ENCODE peak calls at places on chromosomes 13 and 19, in four cellular contexts. M is GM12878, S is K562, W is HL-60. F is an unnamed sample.

GRCh38 chr19:51751655-51752054 is at the start of gene FPR1:
- DNase-seq in M (no peak), W (peak), S (no peak), F (no peak)

GRCh38 chr13:97856001-97856675 is 97.3 kb upstream of the IPO5 start:
- DNase-seq in M (no peak), W (no peak), S (no peak), F (no peak)

GRCh38 chr13:52983836-52984235 is 44.8 kb upstream of the OLFM4 start:
- DNase-seq in M (no peak), S (no peak), W (no peak), F (no peak)

GRCh38 chr13:85406269-85406975 is 392.8 kb downstream of the SLITRK6 start:
- DNase-seq in S (no peak), W (no peak), M (no peak), F (no peak)

GRCh38 chr19:12783849-12784393 is 7.4 kb upstream of the JUNB start:
- DNase-seq in W (no peak), S (peak), M (no peak), F (no peak)

GRCh38 chr19:18007939-18008673 is at the start of gene ARRDC2:
- DNase-seq in M (no peak), W (no peak), S (peak), F (peak)

GRCh38 chr13:48906200-48906599 is 69.5 kb upstream of the FNDC3A start:
- DNase-seq in S (no peak), W (no peak), M (no peak), F (no peak)

GRCh38 chr19:46515879-46516350 is 20.2 kb upstream of the PNMA8B start:
- DNase-seq in M (no peak), W (peak), S (peak), F (no peak)

GRCh38 chr13:98216135-98216565 is 39.1 kb upstream of the RNF113B start:
- DNase-seq in M (no peak), S (no peak), W (no peak), F (no peak)

GRCh38 chr13:30932481-30933333 is at the start of gene TEX26:
- DNase-seq in W (no peak), S (no peak), M (no peak), F (no peak)

GRCh38 chr19:38538386-38538785 is 79.4 kb downstream of the MAP4K1 start:
- DNase-seq in S (no peak), M (no peak), W (no peak), F (no peak)

GRCh38 chr19:50962245-50962644 is 7.1 kb downstream of the KLK6 start:
- DNase-seq in M (no peak), S (no peak), W (no peak), F (no peak)

GRCh38 chr13:105139380-105140285 is 1395.8 kb downstream of the EFNB2 start:
- DNase-seq in S (no peak), W (peak), M (peak), F (peak)

GRCh38 chr19:4058696-4059492 is 7.8 kb downstream of the ZBTB7A start:
- DNase-seq in W (no peak), S (peak), M (no peak), F (no peak)

GRCh38 chr19:49473868-49474544 is at the start of gene FLT3LG:
- DNase-seq in W (peak), S (peak), M (no peak), F (peak)

GRCh38 chr13:85093808-85094207 is 705.4 kb downstream of the SLITRK6 start:
- DNase-seq in S (no peak), W (no peak), M (no peak), F (no peak)

GRCh38 chr13:60431108-60431700 is 34.2 kb downstream of the TDRD3 start:
- DNase-seq in M (peak), W (peak), S (peak), F (no peak)

GRCh38 chr19:17909017-17909732 is 23.6 kb upstream of the CCDC124 start:
- DNase-seq in S (no peak), W (no peak), M (no peak), F (no peak)

GRCh38 chr13:93289047-93289446 is 62.4 kb downstream of the GPC6 start:
- DNase-seq in S (peak), W (no peak), M (no peak), F (no peak)

GRCh38 chr19:7292950-7293794 is 1.0 kb downstream of the INSR start:
- DNase-seq in W (peak), S (no peak), M (no peak), F (no peak)

GRCh38 chr13:46178143-46178542 is 3.8 kb downstream of the LCP1 start:
- DNase-seq in S (no peak), M (no peak), W (peak), F (no peak)
- TF ChIP-seq SPI1 in S (no peak), M (peak), W (peak), F (peak)

GRCh38 chr13:45104294-45104693 is 16.0 kb upstream of the GTF2F2 start:
- DNase-seq in W (no peak), M (no peak), S (no peak), F (no peak)

GRCh38 chr13:45105895-45106294 is 14.4 kb upstream of the GTF2F2 start:
- DNase-seq in S (no peak), M (no peak), W (no peak), F (no peak)

GRCh38 chr13:45113809-45114208 is 6.5 kb upstream of the GTF2F2 start:
- DNase-seq in M (no peak), W (no peak), S (no peak), F (no peak)

GRCh38 chr13:45107539-45107938 is 12.8 kb upstream of the GTF2F2 start:
- DNase-seq in S (no peak), M (no peak), W (no peak), F (no peak)

DNA sequence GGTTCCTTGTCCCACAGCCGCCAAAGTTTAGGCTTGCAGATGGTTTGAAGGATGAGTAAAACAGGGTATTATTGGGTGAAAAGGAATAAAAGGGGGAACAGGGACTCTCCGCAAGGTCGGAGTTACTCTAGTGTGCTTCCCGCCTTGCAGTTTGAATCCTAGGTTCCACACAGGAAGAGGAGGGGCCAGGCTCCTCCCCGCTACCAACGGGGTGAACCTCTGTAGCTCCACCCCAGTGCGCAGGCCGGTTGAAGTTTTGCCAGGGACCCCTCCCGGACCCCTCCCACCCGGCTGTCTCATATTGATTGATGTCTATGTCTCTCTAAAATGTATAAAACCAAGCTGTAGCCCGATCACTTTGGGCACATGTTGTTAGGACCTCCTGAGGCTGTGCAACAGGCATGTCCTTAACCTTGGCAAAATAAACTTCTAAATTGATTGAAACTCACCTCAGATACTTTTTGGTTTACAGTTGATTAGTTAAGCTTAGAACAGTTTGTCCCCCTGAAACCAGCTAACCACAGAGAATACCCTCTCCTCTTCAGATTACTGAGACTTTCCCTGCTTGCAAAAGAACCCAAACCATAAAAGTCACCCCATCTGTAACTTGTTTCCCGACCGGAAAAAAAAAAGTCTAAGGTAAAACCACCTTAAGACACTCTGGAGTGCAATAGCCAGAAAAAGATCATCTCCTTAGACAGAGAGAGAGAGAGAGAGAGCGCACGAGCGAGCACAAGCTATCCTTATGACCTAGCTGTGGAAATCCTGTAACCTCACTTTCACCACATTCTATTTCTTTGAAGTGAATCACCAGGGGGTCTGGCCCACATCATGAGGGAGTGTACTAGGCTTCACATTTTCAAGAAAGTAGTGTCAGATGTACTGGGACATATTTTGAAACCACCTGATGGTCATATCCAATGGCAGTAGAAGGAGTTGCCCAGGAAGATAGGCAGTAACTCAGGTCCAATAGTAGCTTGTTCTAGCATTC is 11.3 kb upstream of the GTF2F2 start:
- DNase-seq in S (no peak), M (peak), W (no peak), F (no peak)
- TF ChIP-seq SPI1 in S (no peak), M (no peak), W (no peak), F (no peak)

GRCh38 chr19:11227201-11227886 is 12.1 kb upstream of the ANGPTL8 start:
- DNase-seq in S (peak), M (no peak), W (no peak), F (no peak)
- TF ChIP-seq SPI1 in S (no peak), M (no peak), W (no peak), F (no peak)

DNA sequence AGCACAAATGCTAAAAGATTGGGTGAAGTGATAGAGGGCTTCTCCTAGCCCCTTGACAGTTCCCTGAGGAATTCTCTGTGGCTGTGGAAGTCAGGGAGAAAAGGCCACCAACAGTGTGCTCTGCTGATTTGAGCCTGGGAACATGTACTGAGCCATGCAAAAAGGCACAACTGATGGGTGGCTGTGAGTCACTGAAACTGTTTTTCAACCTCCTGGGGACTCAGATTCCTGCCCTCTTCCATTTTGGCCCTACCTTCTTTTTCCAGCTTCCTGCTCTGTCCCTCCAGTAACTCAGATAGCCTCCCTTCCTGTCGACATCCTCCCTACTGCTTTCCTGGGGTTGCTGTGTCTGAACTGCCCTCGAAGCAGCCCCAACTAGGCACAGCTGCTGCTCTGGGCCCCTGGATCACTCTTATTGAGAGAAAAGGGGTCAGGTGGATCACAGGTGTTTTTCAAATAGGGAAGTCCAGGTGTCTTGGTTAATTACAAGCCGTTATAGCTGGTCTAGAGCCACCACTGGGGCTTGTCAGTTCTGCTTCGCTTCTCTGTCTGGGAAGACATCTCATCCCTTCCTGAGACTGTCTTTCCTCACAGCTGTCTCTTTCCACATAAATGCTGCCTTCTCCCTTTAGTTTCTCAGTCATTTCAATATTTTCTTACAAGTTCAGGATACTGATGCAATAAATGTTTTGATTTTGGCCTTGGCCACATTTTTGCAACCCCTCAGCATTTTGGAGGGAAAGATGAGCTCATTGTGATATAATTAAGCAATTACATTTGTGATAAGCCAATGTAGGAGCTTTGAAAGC is 13.8 kb downstream of the FAM124A start:
- DNase-seq in W (no peak), M (no peak), S (no peak), F (no peak)
- TF ChIP-seq SPI1 in W (peak), M (no peak), S (no peak), F (peak)

GRCh38 chr13:113532156-113532806 is 41.8 kb upstream of the DCUN1D2 start:
- DNase-seq in S (no peak), W (no peak), M (no peak), F (no peak)
- TF ChIP-seq SPI1 in S (no peak), W (no peak), M (no peak), F (no peak)

DNA sequence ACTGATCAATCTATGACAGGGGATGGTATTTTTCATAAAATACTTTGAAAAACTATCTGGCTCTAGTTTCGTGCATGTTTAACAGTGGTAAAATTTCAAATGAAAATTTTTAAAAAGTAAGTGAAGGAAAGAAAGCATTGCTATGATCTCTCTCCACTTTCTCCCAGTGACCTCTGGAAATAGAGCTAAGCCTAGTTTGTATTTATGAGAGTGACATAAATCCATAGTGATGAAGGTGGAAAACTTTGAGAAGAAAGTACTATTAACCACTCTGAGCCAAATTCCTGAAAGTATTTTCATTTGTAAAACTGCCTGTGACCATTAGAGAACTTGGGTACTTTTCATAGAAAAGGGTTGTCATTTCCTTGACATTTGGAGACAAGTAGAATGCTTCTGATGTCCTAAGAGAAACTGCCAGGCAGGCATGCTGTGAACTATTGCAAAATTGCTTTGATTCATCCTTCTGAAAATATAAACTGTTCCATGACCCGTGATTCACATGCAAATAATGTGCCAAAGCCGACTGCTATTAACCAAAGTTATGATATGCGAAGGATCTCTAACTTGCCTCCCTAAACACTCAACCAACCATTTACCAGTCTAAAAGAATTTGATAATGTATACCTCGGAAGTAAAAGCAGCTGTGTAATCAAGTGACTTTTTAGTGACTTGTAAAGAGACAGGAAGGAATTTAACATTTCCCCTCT is 133.2 kb downstream of the VWA8 start:
- DNase-seq in S (no peak), M (no peak), W (no peak), F (no peak)
- TF ChIP-seq SPI1 in S (no peak), M (no peak), W (no peak), F (no peak)

DNA sequence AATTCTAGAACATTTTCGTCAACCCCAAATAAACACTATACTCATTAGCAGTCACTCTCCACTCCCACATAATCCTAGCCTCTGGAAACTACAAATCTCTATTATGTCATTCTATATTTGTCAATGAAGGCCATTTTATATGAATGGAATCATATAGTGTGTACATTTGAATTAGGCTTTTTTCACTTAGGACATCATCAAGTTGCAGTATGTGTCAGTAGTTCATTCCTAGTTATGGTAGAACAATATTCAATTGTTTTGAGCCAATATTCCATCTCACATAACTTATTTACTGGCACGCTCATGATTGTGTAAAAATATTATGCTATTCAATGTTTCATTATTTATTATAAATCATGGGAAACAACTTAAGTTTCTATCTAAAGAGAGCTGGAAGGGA is 1610.4 kb upstream of the MIR17HG start:
- DNase-seq in M (no peak), W (no peak), S (no peak), F (no peak)
- TF ChIP-seq SPI1 in M (no peak), W (no peak), S (no peak), F (no peak)

DNA sequence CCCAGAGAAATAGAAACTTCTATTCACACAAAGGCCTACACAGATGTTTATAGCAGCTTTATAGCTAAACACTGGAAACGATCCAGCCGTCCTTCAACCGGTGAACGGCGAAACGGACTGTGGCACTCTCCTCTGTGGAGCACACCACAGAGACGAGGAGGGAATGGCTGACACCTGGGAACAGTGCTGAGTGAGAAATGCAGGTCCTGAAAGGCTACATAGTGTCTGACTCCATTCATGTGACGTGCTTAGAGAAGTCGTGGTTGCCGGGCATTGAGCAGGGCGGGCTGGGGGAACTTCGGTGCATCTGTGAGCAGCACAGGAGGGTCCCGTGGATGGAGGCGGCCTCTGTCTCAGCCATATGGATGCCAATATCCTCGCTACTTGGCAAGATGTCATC is 3.1 kb upstream of the GRK1 start:
- DNase-seq in M (no peak), S (no peak), W (no peak), F (no peak)
- TF ChIP-seq SPI1 in M (no peak), S (no peak), W (no peak), F (no peak)

GRCh38 chr19:29139227-29139626 is 73.7 kb downstream of the UQCRFS1 start:
- DNase-seq in W (no peak), S (no peak), M (no peak), F (no peak)
- TF ChIP-seq SPI1 in W (no peak), S (no peak), M (no peak), F (no peak)